ENCODE peak calls at places on chromosomes 3 and 15, in five cellular contexts. U is lung; D is tibial nerve; L is stimulated activated CD4-positive, alpha-beta T cell treated with anti-CD3 and anti-CD28 coated beads, Interleukin-2, amount 100 ng/mL, for 24 hours; V is stimulated activated CD8-positive, alpha-beta memory T cell treated with anti-CD3 and anti-CD28 coated beads, Interleukin-12 subunit alpha, Interleukin-12 subunit beta, amount 100 ng/mL, for 1 hour. W is an unnamed sample.

GRCh38 chr3:194844046-194844445 is 158.4 kb downstream of the FAM43A start:
- DNase-seq in U (no peak), V (no peak), L (no peak), D (no peak), W (no peak)

GRCh38 chr3:73188707-73189106 is 127.2 kb downstream of the EBLN2 start:
- DNase-seq in U (no peak), V (no peak), L (no peak), D (no peak), W (no peak)

GRCh38 chr3:185402561-185402960 is 39.6 kb downstream of the MAP3K13 start:
- DNase-seq in L (no peak), U (no peak), D (no peak), V (no peak), W (no peak)

GRCh38 chr15:85504739-85505676 is 124.6 kb downstream of the AKAP13 start:
- DNase-seq in U (peak), L (peak), V (peak), D (peak), W (peak)

GRCh38 chr3:142929109-142929508 is 34.4 kb downstream of the PAQR9 start:
- DNase-seq in U (no peak), D (no peak), L (peak), V (no peak), W (no peak)

GRCh38 chr3:58008140-58009025 is at the start of gene FLNB:
- DNase-seq in D (no peak), L (peak), V (peak), U (peak), W (no peak)

GRCh38 chr3:159238646-159239045 is 436.8 kb downstream of the MFSD1 start:
- DNase-seq in D (no peak), V (no peak), U (no peak), L (no peak), W (no peak)

GRCh38 chr3:156459434-156459833 is 95.5 kb downstream of the SSR3 start:
- DNase-seq in D (no peak), U (no peak), L (no peak), V (no peak), W (no peak)

GRCh38 chr15:35751421-35752133 is 205.6 kb upstream of the DPH6 start:
- DNase-seq in U (peak), D (peak), L (peak), V (peak), W (no peak)

GRCh38 chr3:29871087-29871486 is 590.2 kb downstream of the RBMS3 start:
- DNase-seq in U (no peak), D (no peak), L (no peak), V (no peak), W (no peak)

GRCh38 chr3:161171113-161171512 is 50.0 kb upstream of the NMD3 start:
- DNase-seq in V (no peak), L (no peak), U (no peak), D (peak), W (no peak)

W was measured in keratinocyte.